ENCODE peak calls at places on chromosomes 5 and 9, in six cellular contexts. V is IMR-90, I is H9, L is mesenchymal stem cell, P is trophoblast cell, W is H1. U is an unnamed sample.

GRCh38 chr9:129175825-129176633 is 2.0 kb downstream of the IER5L start:
- DNase-seq in P (peak), W (peak), L (peak), I (peak), V (peak), U (peak)

GRCh38 chr5:134610715-134611114 is 21.9 kb downstream of the SAR1B start:
- DNase-seq in I (no peak), V (no peak), W (no peak), P (no peak), L (no peak), U (no peak)

GRCh38 chr5:33166522-33166921 is 274.2 kb upstream of the TARS1 start:
- DNase-seq in P (no peak), I (peak), L (no peak), W (peak), V (no peak), U (no peak)

GRCh38 chr5:143605403-143606005 is 202.0 kb upstream of the NR3C1 start:
- DNase-seq in I (no peak), L (peak), W (no peak), P (peak), V (peak), U (no peak)

GRCh38 chr9:84711936-84712335 is 42.4 kb downstream of the NTRK2 start:
- DNase-seq in I (no peak), L (peak), P (peak), V (no peak), W (no peak), U (no peak)

GRCh38 chr9:104412238-104412637 is 91.8 kb upstream of the OR13F1 start:
- DNase-seq in W (no peak), I (no peak), V (no peak), P (no peak), L (no peak), U (peak)

GRCh38 chr5:134567651-134568338 is 42.3 kb downstream of the JADE2 start:
- DNase-seq in P (peak), I (no peak), W (no peak), V (peak), L (peak), U (no peak)

GRCh38 chr5:151137067-151137825 is 20.3 kb downstream of the ANXA6 start:
- DNase-seq in I (no peak), P (no peak), V (no peak), W (no peak), L (no peak), U (no peak)

GRCh38 chr9:127892831-127893230 is 6.6 kb downstream of the ST6GALNAC6 start:
- DNase-seq in I (no peak), L (no peak), V (no peak), W (no peak), P (no peak), U (no peak)

GRCh38 chr9:84121991-84122523 is 141.5 kb downstream of the RMI1 start:
- DNase-seq in V (peak), P (no peak), W (no peak), L (peak), I (no peak), U (no peak)

GRCh38 chr5:91095786-91096380 is 287.2 kb downstream of the ARRDC3 start:
- DNase-seq in W (no peak), V (no peak), P (no peak), L (no peak), I (no peak), U (no peak)

GRCh38 chr5:110251366-110251765 is 475.1 kb downstream of the TMEM232 start:
- DNase-seq in W (no peak), P (no peak), I (no peak), L (no peak), V (no peak), U (no peak)

GRCh38 chr9:127723450-127723849 is 7.6 kb downstream of the TTC16 start:
- DNase-seq in I (no peak), W (no peak), V (peak), P (no peak), L (no peak), U (no peak)

GRCh38 chr5:194102-194501 is 2.8 kb downstream of the LRRC14B start:
- DNase-seq in V (no peak), P (no peak), W (no peak), L (no peak), I (no peak), U (no peak)

GRCh38 chr5:151075698-151076331 is 5.0 kb downstream of the TNIP1 start:
- DNase-seq in W (no peak), P (peak), V (peak), I (no peak), L (peak), U (no peak)

GRCh38 chr9:117777823-117778222 is 73.6 kb downstream of the TLR4 start:
- DNase-seq in I (no peak), P (peak), W (no peak), L (no peak), V (no peak), U (no peak)

GRCh38 chr5:142644640-142645361 is 41.1 kb downstream of the FGF1 start:
- DNase-seq in P (peak), W (no peak), L (peak), I (no peak), V (peak), U (no peak)

GRCh38 chr5:168513861-168514428 is 15.2 kb upstream of the FBLL1 start:
- DNase-seq in V (no peak), P (no peak), I (no peak), L (no peak), W (no peak), U (no peak)
- H3K14ac ChIP-seq in V (no peak), P (no peak), I (no peak), L (no peak), W (no peak), U (no peak)

DNA sequence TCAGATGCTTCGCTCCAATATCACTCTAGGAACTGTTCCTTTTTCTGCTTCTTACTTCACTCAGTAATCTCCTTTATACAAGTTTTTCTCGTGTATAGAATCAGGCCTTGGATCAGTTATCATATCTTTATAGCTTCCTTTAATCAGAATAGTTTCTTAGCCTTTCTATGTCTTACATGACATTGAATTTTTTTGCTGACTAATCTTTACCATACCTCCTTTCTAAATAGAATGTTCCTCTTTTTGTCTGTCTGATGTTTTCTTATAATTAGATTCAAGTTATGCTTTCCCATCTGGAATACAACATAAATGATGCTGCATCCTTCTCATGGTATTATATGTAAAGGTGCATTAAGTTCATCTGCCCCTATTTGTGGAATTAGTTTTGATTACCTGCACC is 40.2 kb upstream of the TYRP1 start:
- DNase-seq in P (no peak), I (no peak), W (no peak), L (no peak), V (no peak), U (no peak)
- H3K14ac ChIP-seq in P (no peak), I (no peak), W (no peak), L (no peak), V (no peak), U (no peak)

DNA sequence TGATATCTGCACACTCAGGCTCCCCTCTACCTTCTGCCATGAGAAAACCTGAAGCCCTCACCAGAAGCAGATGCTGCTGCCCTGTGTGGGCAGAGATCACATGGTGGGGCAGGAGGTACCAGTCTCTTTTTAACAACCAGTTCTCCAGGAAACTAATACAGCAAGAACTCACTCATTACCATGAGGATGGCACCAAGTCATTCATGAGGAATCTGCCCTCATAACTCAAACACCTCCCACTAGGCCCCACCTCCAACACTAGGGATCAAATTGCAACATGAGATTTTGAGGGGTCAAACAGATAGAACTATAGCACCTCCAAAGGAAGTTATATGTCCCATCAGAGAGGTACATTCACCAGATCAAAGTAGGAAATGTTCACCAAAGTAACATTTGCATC is 136.3 kb upstream of the SHB start:
- DNase-seq in W (peak), V (no peak), I (no peak), P (no peak), L (no peak), U (no peak)
- H3K14ac ChIP-seq in W (no peak), V (no peak), I (no peak), P (no peak), L (no peak), U (no peak)

DNA sequence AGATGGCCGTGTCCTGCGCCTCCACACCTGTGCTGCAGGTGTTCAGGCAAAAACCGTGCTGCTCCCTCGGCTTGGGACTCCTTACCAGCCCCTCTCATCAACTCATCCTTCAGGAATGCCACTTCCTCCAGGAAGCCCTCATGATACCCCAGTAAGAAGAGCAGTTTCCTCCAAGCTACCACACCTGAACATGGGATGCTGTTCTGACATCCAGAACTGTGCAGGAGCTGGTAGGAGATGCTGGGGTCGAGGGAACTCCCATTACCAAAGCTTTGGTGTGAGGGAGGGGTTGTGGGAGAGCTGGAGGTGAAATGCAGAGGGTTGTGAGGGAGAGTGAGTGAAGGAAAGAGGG is 18.9 kb downstream of the CARD19 start:
- DNase-seq in L (no peak), W (no peak), P (no peak), V (no peak), I (no peak), U (no peak)
- H3K14ac ChIP-seq in L (peak), W (no peak), P (no peak), V (no peak), I (peak), U (no peak)

DNA sequence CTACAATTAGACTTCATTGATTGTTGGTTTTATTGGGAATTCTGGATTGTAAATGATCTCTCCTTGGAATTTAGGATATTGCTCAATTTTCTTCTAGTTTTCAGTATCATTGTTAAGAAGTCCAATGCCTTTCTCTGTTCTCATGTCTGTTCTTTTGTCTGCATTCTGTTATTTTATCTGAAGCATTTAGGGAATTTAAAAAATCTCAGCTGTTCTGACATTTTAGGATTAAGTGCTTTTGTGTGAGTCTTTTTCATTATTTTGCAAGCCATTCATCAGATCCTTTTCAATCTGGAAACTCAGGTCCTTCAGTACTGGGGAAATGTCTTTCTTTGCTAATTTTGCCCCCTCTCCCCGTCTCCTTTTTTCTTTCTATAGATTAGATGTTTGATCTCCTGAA is 4.4 kb upstream of the FER start:
- DNase-seq in I (no peak), W (no peak), P (peak), V (no peak), L (no peak), U (peak)
- H3K14ac ChIP-seq in I (no peak), W (no peak), P (no peak), V (no peak), L (no peak), U (no peak)

GRCh38 chr5:159496773-159497172 is 166.5 kb upstream of the IL12B start:
- DNase-seq in W (no peak), P (no peak), V (no peak), I (no peak), L (no peak), U (no peak)
- H3K14ac ChIP-seq in W (no peak), P (no peak), V (no peak), I (no peak), L (no peak), U (no peak)

U was measured in neuronal stem cell.